ENCODE peak calls at places on chromosomes 7 and 10, in nine cellular contexts. C, N, O, W, S, D, V, X and L are unnamed samples.

GRCh38 chr7:50092579-50093411 is at the start of gene ZPBP:
- DNase-seq in V (peak), S (peak), N (peak), W (peak), C (no peak), D (peak), X (peak), O (no peak), L (peak)

GRCh38 chr7:41107330-41107937 is 595.5 kb downstream of the INHBA start:
- DNase-seq in O (peak), S (no peak), X (no peak), D (no peak), V (peak), N (no peak), W (no peak), C (no peak), L (no peak)

GRCh38 chr10:22823109-22823508 is 104.7 kb upstream of the ARMC3 start:
- DNase-seq in S (no peak), V (peak), N (no peak), X (no peak), D (no peak), W (no peak), C (no peak), O (peak), L (peak)

GRCh38 chr10:10533417-10533816 is 484.3 kb upstream of the CELF2 start:
- DNase-seq in N (no peak), V (no peak), D (no peak), W (no peak), O (no peak), X (no peak), C (no peak), S (no peak), L (no peak)

GRCh38 chr10:43649149-43649523 is 455 bp upstream of the ZNF32 start:
- DNase-seq in S (no peak), W (no peak), V (no peak), D (no peak), X (no peak), O (no peak), N (no peak), C (no peak), L (no peak)

GRCh38 chr7:142418316-142418715 is 160.5 kb upstream of the PRSS58 start:
- DNase-seq in X (no peak), V (no peak), D (no peak), W (no peak), O (no peak), S (no peak), C (no peak), N (no peak), L (no peak)

GRCh38 chr7:84997626-84998025 is 189.2 kb downstream of the SEMA3D start:
- DNase-seq in N (no peak), O (no peak), S (no peak), C (no peak), D (no peak), X (no peak), W (no peak), V (no peak), L (no peak)

GRCh38 chr10:10869592-10869991 is 148.1 kb upstream of the CELF2 start:
- DNase-seq in W (no peak), O (no peak), S (no peak), X (peak), C (no peak), D (no peak), V (no peak), N (no peak), L (no peak)

GRCh38 chr7:28411876-28412662 is at the start of gene CREB5:
- DNase-seq in O (no peak), V (peak), D (no peak), W (no peak), X (no peak), S (peak), C (no peak), N (no peak), L (no peak)

GRCh38 chr10:3464760-3465405 is 292.3 kb upstream of the PITRM1 start:
- DNase-seq in N (no peak), W (no peak), V (no peak), S (no peak), D (no peak), X (no peak), O (no peak), C (no peak), L (no peak)

GRCh38 chr10:107264742-107265141 is 100.2 kb upstream of the SORCS1 start:
- DNase-seq in V (no peak), N (peak), D (no peak), C (peak), X (peak), O (no peak), S (peak), W (no peak), L (no peak)

GRCh38 chr7:33742521-33742920 is 162.8 kb upstream of the BMPER start:
- DNase-seq in X (no peak), D (no peak), C (no peak), V (no peak), S (no peak), W (no peak), O (no peak), N (no peak), L (no peak)

GRCh38 chr7:150361807-150362621 is 6.6 kb upstream of the REPIN1 start:
- DNase-seq in N (no peak), C (no peak), V (no peak), O (no peak), X (no peak), S (no peak), D (no peak), W (no peak), L (no peak)

GRCh38 chr7:84712326-84712725 is 474.5 kb downstream of the SEMA3D start:
- DNase-seq in D (no peak), X (no peak), N (no peak), V (no peak), S (no peak), W (no peak), O (no peak), C (no peak), L (no peak)

GRCh38 chr10:99534939-99535763 is 2.4 kb downstream of the NKX2-3 start:
- DNase-seq in N (no peak), S (no peak), W (no peak), V (no peak), O (no peak), C (no peak), D (no peak), X (peak), L (no peak)

GRCh38 chr7:95365151-95365550 is 31.0 kb downstream of the PON3 start:
- DNase-seq in N (no peak), S (no peak), C (no peak), W (no peak), O (no peak), V (no peak), D (no peak), X (no peak), L (no peak)

GRCh38 chr10:133058267-133059092 is 29.2 kb upstream of the ADGRA1 start:
- DNase-seq in V (no peak), D (no peak), C (no peak), X (no peak), S (no peak), W (no peak), O (no peak), N (no peak), L (no peak)

GRCh38 chr10:132646443-132647097 is 109.0 kb downstream of the INPP5A start:
- DNase-seq in S (no peak), X (no peak), O (no peak), V (no peak), D (no peak), W (no peak), C (no peak), N (no peak), L (no peak)

GRCh38 chr7:131249003-131249402 is 78.7 kb upstream of the MKLN1 start:
- DNase-seq in X (no peak), S (no peak), O (peak), N (no peak), D (no peak), W (no peak), C (no peak), V (peak), L (no peak)

GRCh38 chr10:101879456-101880189 is 36.0 kb upstream of the KCNIP2 start:
- DNase-seq in W (no peak), C (no peak), D (no peak), O (peak), S (peak), X (no peak), V (no peak), N (no peak), L (no peak)